ENCODE peak calls at places on chromosomes 12 and 14, in eight cellular contexts. C is NCI-H1417 treated with DMSO at 0.1 percent for 48 hours; J is brain microvascular endothelial cell; Q is activated CD4-positive, alpha-beta T cell treated with anti-CD3 and anti-CD28 coated beads, Interleukin-2, amount 50 U/mL, for 1 hour; O is skeletal muscle cell; R is left colon; A is naive thymus-derived CD8-positive, alpha-beta T cell; I is SJSA1. X is an unnamed sample.

GRCh38 chr14:77023001-77023996 is 5.2 kb downstream of the IRF2BPL start:
- DNase-seq in I (no peak), Q (no peak), A (no peak), C (no peak), R (peak; percentile 70), J (no peak), O (no peak), X (peak; percentile 73)

GRCh38 chr12:85920324-85920947 is 46.3 kb downstream of the NTS start:
- DNase-seq in I (peak; percentile 7), C (peak; percentile 53), J (no peak), R (no peak), A (no peak), O (no peak), Q (no peak), X (no peak)

GRCh38 chr12:94170690-94171594 is 22.6 kb downstream of the PLXNC1 start:
- DNase-seq in R (no peak), I (no peak), A (no peak), C (no peak), O (no peak), J (no peak), Q (no peak), X (no peak)

GRCh38 chr12:58961906-58962305 is 41.6 kb upstream of the LRIG3 start:
- DNase-seq in Q (no peak), J (no peak), R (no peak), A (no peak), I (peak; percentile 65), C (no peak), O (no peak), X (no peak)

GRCh38 chr14:23005861-23006534 is 3.9 kb downstream of the C14orf93 start:
- DNase-seq in Q (no peak), A (no peak), I (peak; percentile 11), C (no peak), J (peak; percentile 32), R (no peak), O (no peak), X (no peak)

GRCh38 chr14:57560681-57561080 is 67.0 kb upstream of the CCDC198 start:
- DNase-seq in Q (no peak), R (no peak), J (no peak), I (no peak), A (no peak), O (no peak), C (no peak), X (no peak)

GRCh38 chr12:115163710-115164109 is 479.7 kb upstream of the TBX3 start:
- DNase-seq in Q (no peak), O (no peak), C (no peak), R (no peak), A (no peak), I (no peak), J (no peak), X (no peak)

GRCh38 chr14:32078030-32078793 is 1.1 kb downstream of the ARHGAP5 start:
- DNase-seq in J (peak; percentile 13), A (no peak), R (peak; percentile 60), O (no peak), I (peak; percentile 60), C (peak; percentile 18), Q (peak; percentile 8), X (peak; percentile 32)

GRCh38 chr14:33352821-33353220 is 414.1 kb downstream of the NPAS3 start:
- DNase-seq in A (no peak), J (peak; percentile 39), R (no peak), Q (no peak), O (no peak), I (no peak), C (no peak), X (no peak)

GRCh38 chr12:14395059-14395778 is 29.7 kb downstream of the ATF7IP start:
- DNase-seq in O (no peak), J (no peak), A (no peak), I (no peak), C (no peak), Q (no peak), R (no peak), X (no peak)

GRCh38 chr12:100987552-100988277 is 193.1 kb downstream of the ANO4 start:
- DNase-seq in R (peak; percentile 9), A (no peak), J (peak; percentile 4), Q (no peak), C (no peak), O (peak; percentile 11), I (peak; percentile 28), X (no peak)

GRCh38 chr14:28755198-28755794 is 11.3 kb upstream of the FOXG1 start:
- DNase-seq in A (no peak), O (no peak), Q (no peak), I (no peak), C (no peak), R (no peak), J (no peak), X (no peak)

GRCh38 chr14:64841121-64841611 is 38.5 kb downstream of the SPTB start:
- DNase-seq in I (peak; percentile 41), O (peak; percentile 42), Q (no peak), R (no peak), A (no peak), C (no peak), J (peak; percentile 64), X (no peak)

GRCh38 chr12:80553316-80553715 is 109.3 kb downstream of the PTPRQ start:
- DNase-seq in J (peak; percentile 81), Q (no peak), A (no peak), I (peak; percentile 69), O (peak; percentile 75), C (no peak), R (no peak), X (no peak)

GRCh38 chr14:53952533-53952932 is 4.1 kb downstream of the BMP4 start:
- DNase-seq in C (no peak), R (no peak), I (peak; percentile 7), J (no peak), O (no peak), Q (no peak), A (no peak), X (no peak)

GRCh38 chr12:13436182-13436581 is 239.7 kb downstream of the EMP1 start:
- DNase-seq in J (no peak), R (no peak), I (no peak), Q (no peak), C (no peak), O (no peak), A (no peak), X (no peak)

GRCh38 chr14:23137221-23138172 is 18.4 kb upstream of the CEBPE start:
- DNase-seq in A (no peak), Q (no peak), C (no peak), R (no peak), O (no peak), J (no peak), I (no peak), X (peak; percentile 88)

GRCh38 chr14:85531594-85532391 is 1.8 kb downstream of the FLRT2 start:
- DNase-seq in R (peak; percentile 29), C (no peak), J (peak; percentile 91), O (peak; percentile 67), I (peak; percentile 91), A (no peak), Q (no peak), X (peak; percentile 26)

X was measured in prostate gland.